ENCODE peak calls at places on chromosome 16, in five cellular contexts. W is astrocyte of the hippocampus, H is activated T-cell treated with anti-CD3 and anti-CD28 coated beads for 1 hour, B is IMR-90, Q is NCI-H2081. J is an unnamed sample.

GRCh38 chr16:27576729-27577128 is 26.8 kb downstream of the KATNIP start:
- DNase-seq in W (no peak), H (no peak), B (no peak), Q (no peak), J (no peak)

GRCh38 chr16:58022601-58023371 is 2.8 kb upstream of the MMP15 start:
- DNase-seq in W (peak; percentile 89), H (no peak), B (peak; percentile 68), Q (peak; percentile 65), J (peak; percentile 99)

GRCh38 chr16:47392114-47392513 is 68.7 kb downstream of the ITFG1 start:
- DNase-seq in W (peak; percentile 54), H (no peak), B (no peak), Q (no peak), J (peak; percentile 62)

GRCh38 chr16:19879241-19879792 is 5.3 kb downstream of the GPRC5B start:
- DNase-seq in W (peak; percentile 85), H (no peak), B (peak; percentile 68), Q (peak; percentile 98), J (no peak)

GRCh38 chr16:10368984-10369551 is 16.8 kb upstream of the ATF7IP2 start:
- DNase-seq in W (peak; percentile 36), H (no peak), B (no peak), Q (no peak), J (no peak)

GRCh38 chr16:4370570-4371480 is 823 bp upstream of the VASN start:
- DNase-seq in W (peak; percentile 89), H (no peak), B (peak; percentile 93), Q (no peak), J (peak; percentile 96)

GRCh38 chr16:23699100-23699499 is 13.9 kb downstream of the ERN2 start:
- DNase-seq in W (no peak), H (no peak), B (no peak), Q (no peak), J (no peak)

GRCh38 chr16:86363057-86363490 is 147.3 kb upstream of the FOXF1 start:
- DNase-seq in W (peak; percentile 96), H (no peak), B (peak; percentile 98), Q (no peak), J (no peak)